ENCODE peak calls at places on chromosomes 7 and 10, in eight cellular contexts. One of them, this sample, is unnamed.

GRCh38 chr7:149050941-149051340 is 22.6 kb upstream of the PDIA4 start:
- DNase-seq in SK-N-SH: no peak
- DNase-seq in A673: no peak
- DNase-seq in kidney tubule cell: peak
- DNase-seq in fibroblast of pulmonary artery: no peak
- DNase-seq in iPS-NIHi11: no peak
- DNase-seq in mucosa of descending colon: no peak
- DNase-seq in A172: no peak
- DNase-seq in this sample: no peak

GRCh38 chr7:157544226-157544625 is 207.4 kb downstream of the DNAJB6 start:
- DNase-seq in SK-N-SH: no peak
- DNase-seq in mucosa of descending colon: peak
- DNase-seq in A673: no peak
- DNase-seq in iPS-NIHi11: no peak
- DNase-seq in fibroblast of pulmonary artery: no peak
- DNase-seq in A172: no peak
- DNase-seq in kidney tubule cell: no peak
- DNase-seq in this sample: no peak

GRCh38 chr10:29381230-29381563 is 92.3 kb downstream of the LYZL1 start:
- DNase-seq in kidney tubule cell: peak
- DNase-seq in A172: no peak
- DNase-seq in iPS-NIHi11: no peak
- DNase-seq in A673: peak
- DNase-seq in fibroblast of pulmonary artery: no peak
- DNase-seq in mucosa of descending colon: no peak
- DNase-seq in SK-N-SH: no peak
- DNase-seq in this sample: no peak

GRCh38 chr7:107122483-107122882 is 46.3 kb upstream of the HBP1 start:
- DNase-seq in kidney tubule cell: no peak
- DNase-seq in A673: no peak
- DNase-seq in iPS-NIHi11: no peak
- DNase-seq in A172: no peak
- DNase-seq in mucosa of descending colon: no peak
- DNase-seq in SK-N-SH: no peak
- DNase-seq in fibroblast of pulmonary artery: no peak
- DNase-seq in this sample: no peak

GRCh38 chr7:5691536-5692090 is 89.8 kb downstream of the RNF216 start:
- DNase-seq in SK-N-SH: no peak
- DNase-seq in kidney tubule cell: no peak
- DNase-seq in A172: no peak
- DNase-seq in fibroblast of pulmonary artery: peak
- DNase-seq in iPS-NIHi11: no peak
- DNase-seq in mucosa of descending colon: no peak
- DNase-seq in A673: no peak
- DNase-seq in this sample: no peak

GRCh38 chr10:99964791-99965190 is 45.0 kb downstream of the DNMBP start:
- DNase-seq in SK-N-SH: no peak
- DNase-seq in A172: no peak
- DNase-seq in A673: peak
- DNase-seq in fibroblast of pulmonary artery: peak
- DNase-seq in kidney tubule cell: no peak
- DNase-seq in mucosa of descending colon: no peak
- DNase-seq in iPS-NIHi11: no peak
- DNase-seq in this sample: no peak

GRCh38 chr10:110747609-110748464 is 103.7 kb downstream of the RBM20 start:
- DNase-seq in iPS-NIHi11: no peak
- DNase-seq in A673: no peak
- DNase-seq in A172: no peak
- DNase-seq in mucosa of descending colon: no peak
- DNase-seq in SK-N-SH: no peak
- DNase-seq in kidney tubule cell: no peak
- DNase-seq in fibroblast of pulmonary artery: peak
- DNase-seq in this sample: no peak

GRCh38 chr10:9781681-9782080 is 1236.0 kb upstream of the CELF2 start:
- DNase-seq in A673: no peak
- DNase-seq in kidney tubule cell: peak
- DNase-seq in A172: no peak
- DNase-seq in iPS-NIHi11: no peak
- DNase-seq in mucosa of descending colon: no peak
- DNase-seq in fibroblast of pulmonary artery: peak
- DNase-seq in SK-N-SH: no peak
- DNase-seq in this sample: no peak

GRCh38 chr10:49556723-49557122 is 17.8 kb upstream of the ERCC6 start:
- DNase-seq in mucosa of descending colon: no peak
- DNase-seq in A673: no peak
- DNase-seq in fibroblast of pulmonary artery: no peak
- DNase-seq in kidney tubule cell: no peak
- DNase-seq in iPS-NIHi11: no peak
- DNase-seq in SK-N-SH: no peak
- DNase-seq in A172: no peak
- DNase-seq in this sample: no peak

GRCh38 chr7:157963526-157963925 is 624.1 kb downstream of the PTPRN2 start:
- DNase-seq in fibroblast of pulmonary artery: no peak
- DNase-seq in kidney tubule cell: no peak
- DNase-seq in iPS-NIHi11: no peak
- DNase-seq in SK-N-SH: no peak
- DNase-seq in A673: no peak
- DNase-seq in A172: no peak
- DNase-seq in mucosa of descending colon: no peak
- DNase-seq in this sample: no peak

GRCh38 chr10:57664815-57665214 is 602.9 kb downstream of the IPMK start:
- DNase-seq in fibroblast of pulmonary artery: peak
- DNase-seq in A172: peak
- DNase-seq in kidney tubule cell: no peak
- DNase-seq in A673: no peak
- DNase-seq in SK-N-SH: no peak
- DNase-seq in iPS-NIHi11: no peak
- DNase-seq in mucosa of descending colon: no peak
- DNase-seq in this sample: no peak

GRCh38 chr7:114653391-114654088 is 238.9 kb downstream of the FOXP2 start:
- DNase-seq in SK-N-SH: no peak
- DNase-seq in A673: no peak
- DNase-seq in fibroblast of pulmonary artery: no peak
- DNase-seq in mucosa of descending colon: no peak
- DNase-seq in A172: no peak
- DNase-seq in kidney tubule cell: no peak
- DNase-seq in iPS-NIHi11: no peak
- DNase-seq in this sample: no peak

GRCh38 chr7:155843426-155844018 is 31.3 kb upstream of the SHH start:
- DNase-seq in A673: no peak
- DNase-seq in fibroblast of pulmonary artery: no peak
- DNase-seq in iPS-NIHi11: no peak
- DNase-seq in mucosa of descending colon: no peak
- DNase-seq in kidney tubule cell: no peak
- DNase-seq in A172: no peak
- DNase-seq in SK-N-SH: no peak
- DNase-seq in this sample: no peak

GRCh38 chr7:111982133-111982532 is 224.1 kb downstream of the DOCK4 start:
- DNase-seq in fibroblast of pulmonary artery: no peak
- DNase-seq in kidney tubule cell: no peak
- DNase-seq in A172: no peak
- DNase-seq in A673: no peak
- DNase-seq in mucosa of descending colon: no peak
- DNase-seq in SK-N-SH: no peak
- DNase-seq in iPS-NIHi11: no peak
- DNase-seq in this sample: no peak

GRCh38 chr7:41996381-41997035 is 240.5 kb downstream of the GLI3 start:
- DNase-seq in fibroblast of pulmonary artery: peak
- DNase-seq in iPS-NIHi11: no peak
- DNase-seq in kidney tubule cell: peak
- DNase-seq in A673: peak
- DNase-seq in mucosa of descending colon: no peak
- DNase-seq in A172: peak
- DNase-seq in SK-N-SH: no peak
- DNase-seq in this sample: no peak

GRCh38 chr10:14665865-14666857 is 108.5 kb downstream of the FAM107B start:
- DNase-seq in A673: no peak
- DNase-seq in A172: no peak
- DNase-seq in iPS-NIHi11: no peak
- DNase-seq in fibroblast of pulmonary artery: peak
- DNase-seq in SK-N-SH: no peak
- DNase-seq in kidney tubule cell: no peak
- DNase-seq in mucosa of descending colon: no peak
- DNase-seq in this sample: no peak